ENCODE peak calls at places on chromosomes 7 and 10, in eight cellular contexts. One of them, this sample, is unnamed.

GRCh38 chr10:132446661-132447445 is 49.9 kb downstream of the PWWP2B start:
- DNase-seq in PC-3: peak
- DNase-seq in tibial artery: no peak
- DNase-seq in thoracic aorta: no peak
- DNase-seq in cardiac muscle cell: peak
- DNase-seq in WERI-Rb-1: peak
- DNase-seq in adrenal gland: peak
- DNase-seq in HCT116: peak
- DNase-seq in this sample: no peak

GRCh38 chr10:89115876-89116627 is 91.1 kb downstream of the CH25H start:
- DNase-seq in adrenal gland: no peak
- DNase-seq in thoracic aorta: no peak
- DNase-seq in HCT116: peak
- DNase-seq in PC-3: peak
- DNase-seq in cardiac muscle cell: peak
- DNase-seq in WERI-Rb-1: no peak
- DNase-seq in tibial artery: no peak
- DNase-seq in this sample: no peak

GRCh38 chr7:1403844-1404404 is 55.3 kb downstream of the MICALL2 start:
- DNase-seq in HCT116: no peak
- DNase-seq in adrenal gland: no peak
- DNase-seq in PC-3: peak
- DNase-seq in cardiac muscle cell: peak
- DNase-seq in tibial artery: no peak
- DNase-seq in thoracic aorta: no peak
- DNase-seq in WERI-Rb-1: no peak
- DNase-seq in this sample: no peak

GRCh38 chr7:71424166-71424803 is 292.3 kb downstream of the GALNT17 start:
- DNase-seq in cardiac muscle cell: no peak
- DNase-seq in WERI-Rb-1: no peak
- DNase-seq in tibial artery: no peak
- DNase-seq in adrenal gland: no peak
- DNase-seq in HCT116: no peak
- DNase-seq in PC-3: no peak
- DNase-seq in thoracic aorta: no peak
- DNase-seq in this sample: no peak

GRCh38 chr7:50653997-50654425 is 88.8 kb upstream of the DDC start:
- DNase-seq in HCT116: no peak
- DNase-seq in thoracic aorta: peak
- DNase-seq in PC-3: no peak
- DNase-seq in adrenal gland: no peak
- DNase-seq in WERI-Rb-1: no peak
- DNase-seq in cardiac muscle cell: peak
- DNase-seq in tibial artery: peak
- DNase-seq in this sample: no peak

GRCh38 chr7:90994601-90995000 is 269.6 kb upstream of the FZD1 start:
- DNase-seq in tibial artery: no peak
- DNase-seq in adrenal gland: no peak
- DNase-seq in thoracic aorta: no peak
- DNase-seq in HCT116: no peak
- DNase-seq in WERI-Rb-1: no peak
- DNase-seq in cardiac muscle cell: no peak
- DNase-seq in PC-3: no peak
- DNase-seq in this sample: no peak

GRCh38 chr10:43336641-43337318 is 34.7 kb upstream of the FXYD4 start:
- DNase-seq in WERI-Rb-1: no peak
- DNase-seq in cardiac muscle cell: no peak
- DNase-seq in adrenal gland: no peak
- DNase-seq in PC-3: no peak
- DNase-seq in thoracic aorta: no peak
- DNase-seq in HCT116: no peak
- DNase-seq in tibial artery: no peak
- DNase-seq in this sample: no peak

GRCh38 chr10:132303361-132304115 is 4.2 kb downstream of the STK32C start:
- DNase-seq in cardiac muscle cell: no peak
- DNase-seq in thoracic aorta: no peak
- DNase-seq in PC-3: no peak
- DNase-seq in adrenal gland: peak
- DNase-seq in WERI-Rb-1: no peak
- DNase-seq in tibial artery: peak
- DNase-seq in HCT116: no peak
- DNase-seq in this sample: no peak

GRCh38 chr10:47244560-47245500 is 55.2 kb upstream of the GDF10 start:
- DNase-seq in thoracic aorta: no peak
- DNase-seq in adrenal gland: no peak
- DNase-seq in tibial artery: no peak
- DNase-seq in WERI-Rb-1: no peak
- DNase-seq in cardiac muscle cell: no peak
- DNase-seq in HCT116: no peak
- DNase-seq in PC-3: no peak
- DNase-seq in this sample: no peak

GRCh38 chr7:107234436-107234835 is 65.6 kb downstream of the HBP1 start:
- DNase-seq in PC-3: peak
- DNase-seq in cardiac muscle cell: no peak
- DNase-seq in WERI-Rb-1: no peak
- DNase-seq in tibial artery: no peak
- DNase-seq in HCT116: no peak
- DNase-seq in adrenal gland: no peak
- DNase-seq in thoracic aorta: no peak
- DNase-seq in this sample: peak

GRCh38 chr7:149874644-149875028 is 867 bp downstream of the ATP6V0E2 start:
- DNase-seq in thoracic aorta: no peak
- DNase-seq in adrenal gland: no peak
- DNase-seq in WERI-Rb-1: no peak
- DNase-seq in HCT116: no peak
- DNase-seq in tibial artery: no peak
- DNase-seq in PC-3: peak
- DNase-seq in cardiac muscle cell: no peak
- DNase-seq in this sample: no peak
- H3K4me3 ChIP-seq in thoracic aorta: peak
- H3K4me3 ChIP-seq in adrenal gland: no peak
- H3K4me3 ChIP-seq in WERI-Rb-1: peak
- H3K4me3 ChIP-seq in HCT116: peak
- H3K4me3 ChIP-seq in tibial artery: peak
- H3K4me3 ChIP-seq in PC-3: peak
- H3K4me3 ChIP-seq in cardiac muscle cell: no peak
- H3K4me3 ChIP-seq in this sample: peak

GRCh38 chr10:27383595-27384542 is 120.2 kb upstream of the RAB18 start:
- DNase-seq in WERI-Rb-1: no peak
- DNase-seq in tibial artery: no peak
- DNase-seq in cardiac muscle cell: no peak
- DNase-seq in PC-3: peak
- DNase-seq in HCT116: no peak
- DNase-seq in adrenal gland: no peak
- DNase-seq in thoracic aorta: no peak
- DNase-seq in this sample: no peak
- TF ChIP-seq CTCF in WERI-Rb-1: no peak
- TF ChIP-seq CTCF in tibial artery: no peak
- TF ChIP-seq CTCF in cardiac muscle cell: no peak
- TF ChIP-seq CTCF in PC-3: no peak
- TF ChIP-seq CTCF in HCT116: no peak
- TF ChIP-seq CTCF in adrenal gland: no peak
- TF ChIP-seq CTCF in thoracic aorta: no peak
- TF ChIP-seq CTCF in this sample: no peak

GRCh38 chr10:102284531-102284930 is 39.2 kb downstream of the GBF1 start:
- DNase-seq in thoracic aorta: no peak
- DNase-seq in HCT116: no peak
- DNase-seq in PC-3: no peak
- DNase-seq in cardiac muscle cell: no peak
- DNase-seq in WERI-Rb-1: no peak
- DNase-seq in tibial artery: no peak
- DNase-seq in adrenal gland: no peak
- DNase-seq in this sample: no peak
- H3K27ac ChIP-seq in thoracic aorta: no peak
- H3K27ac ChIP-seq in HCT116: no peak
- H3K27ac ChIP-seq in PC-3: no peak
- H3K27ac ChIP-seq in cardiac muscle cell: no peak
- H3K27ac ChIP-seq in WERI-Rb-1: no peak
- H3K27ac ChIP-seq in tibial artery: no peak
- H3K27ac ChIP-seq in adrenal gland: no peak
- H3K27ac ChIP-seq in this sample: no peak

DNA sequence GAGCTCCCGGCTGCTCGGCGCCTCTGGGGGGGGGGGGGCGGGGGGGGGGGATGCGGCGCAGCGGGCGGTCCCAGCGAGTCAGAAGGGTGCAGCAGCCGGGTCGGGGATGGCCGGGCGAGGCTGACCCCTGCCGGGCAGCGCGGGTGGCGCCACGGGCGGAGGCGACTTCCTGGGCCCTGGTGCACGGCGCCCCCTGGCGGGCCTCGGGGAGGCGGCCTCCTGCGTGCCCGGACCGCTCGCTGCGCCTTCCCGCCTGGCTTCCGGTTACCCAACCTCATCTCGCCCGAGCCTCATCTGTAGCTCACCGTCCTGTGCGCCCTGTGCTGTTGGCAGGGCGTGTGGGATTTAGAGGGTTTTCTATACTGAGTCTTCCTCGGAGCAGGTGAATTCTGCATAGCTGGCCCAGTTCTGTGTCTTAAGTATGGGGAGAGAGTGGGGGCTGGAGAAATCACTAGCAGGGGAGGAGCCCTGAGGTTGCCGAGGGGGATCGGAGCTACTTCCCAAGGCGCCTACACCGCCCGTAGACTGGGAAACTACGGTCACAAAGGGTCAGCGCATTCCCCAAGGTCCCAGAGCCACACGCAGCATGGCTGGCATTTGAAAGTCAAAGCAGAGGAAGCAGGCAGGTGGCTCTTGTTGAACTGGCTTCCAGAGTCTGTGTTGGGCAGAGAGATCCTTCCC is 28.3 kb upstream of the WDFY4 start:
- DNase-seq in cardiac muscle cell: peak
- DNase-seq in PC-3: peak
- DNase-seq in tibial artery: peak
- DNase-seq in adrenal gland: peak
- DNase-seq in WERI-Rb-1: peak
- DNase-seq in HCT116: peak
- DNase-seq in thoracic aorta: peak
- DNase-seq in this sample: peak
- H3K4me3 ChIP-seq in cardiac muscle cell: peak
- H3K4me3 ChIP-seq in PC-3: peak
- H3K4me3 ChIP-seq in tibial artery: peak
- H3K4me3 ChIP-seq in adrenal gland: no peak
- H3K4me3 ChIP-seq in WERI-Rb-1: peak
- H3K4me3 ChIP-seq in HCT116: peak
- H3K4me3 ChIP-seq in thoracic aorta: peak
- H3K4me3 ChIP-seq in this sample: peak

GRCh38 chr10:17412323-17412722 is 42.1 kb downstream of the ST8SIA6 start:
- DNase-seq in HCT116: no peak
- DNase-seq in tibial artery: no peak
- DNase-seq in adrenal gland: no peak
- DNase-seq in WERI-Rb-1: no peak
- DNase-seq in cardiac muscle cell: no peak
- DNase-seq in PC-3: peak
- DNase-seq in thoracic aorta: no peak
- DNase-seq in this sample: no peak

GRCh38 chr10:17406036-17406834 is 48.2 kb downstream of the ST8SIA6 start:
- DNase-seq in tibial artery: no peak
- DNase-seq in PC-3: no peak
- DNase-seq in thoracic aorta: no peak
- DNase-seq in adrenal gland: no peak
- DNase-seq in HCT116: no peak
- DNase-seq in cardiac muscle cell: no peak
- DNase-seq in WERI-Rb-1: no peak
- DNase-seq in this sample: no peak

GRCh38 chr10:17407040-17407439 is 47.4 kb downstream of the ST8SIA6 start:
- DNase-seq in HCT116: no peak
- DNase-seq in PC-3: no peak
- DNase-seq in tibial artery: no peak
- DNase-seq in thoracic aorta: no peak
- DNase-seq in adrenal gland: no peak
- DNase-seq in cardiac muscle cell: no peak
- DNase-seq in WERI-Rb-1: no peak
- DNase-seq in this sample: no peak

GRCh38 chr10:17410907-17411306 is 43.5 kb downstream of the ST8SIA6 start:
- DNase-seq in cardiac muscle cell: no peak
- DNase-seq in thoracic aorta: no peak
- DNase-seq in adrenal gland: no peak
- DNase-seq in HCT116: no peak
- DNase-seq in PC-3: no peak
- DNase-seq in tibial artery: no peak
- DNase-seq in WERI-Rb-1: no peak
- DNase-seq in this sample: no peak

DNA sequence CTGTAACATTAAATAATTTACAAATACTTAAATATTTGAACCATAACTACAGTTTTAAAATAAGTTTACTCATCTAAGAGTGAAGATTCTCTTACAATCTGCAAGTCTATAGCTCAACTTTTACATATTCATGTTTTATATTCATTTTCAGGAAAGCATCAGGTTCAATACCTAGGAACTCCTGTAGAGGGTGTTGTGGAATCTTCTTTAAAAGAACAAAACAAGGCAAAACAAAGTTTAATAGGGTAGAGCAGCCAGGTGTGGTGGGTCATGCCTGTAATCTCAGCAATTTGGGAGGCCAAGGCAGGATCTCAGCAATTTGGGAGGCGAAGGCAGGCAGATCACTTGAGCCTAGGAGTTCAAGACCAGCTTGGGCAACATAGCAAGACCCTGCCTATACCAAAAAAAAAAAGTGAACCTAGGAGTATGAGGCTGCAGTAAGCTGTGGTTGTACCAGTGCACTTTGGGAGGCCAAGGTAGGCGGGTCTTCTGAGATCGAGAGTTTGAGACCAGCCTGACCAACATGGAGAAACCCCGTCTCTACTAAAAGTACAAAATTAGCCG is 45.1 kb downstream of the ST8SIA6 start:
- DNase-seq in cardiac muscle cell: peak
- DNase-seq in WERI-Rb-1: no peak
- DNase-seq in tibial artery: no peak
- DNase-seq in adrenal gland: no peak
- DNase-seq in thoracic aorta: no peak
- DNase-seq in PC-3: peak
- DNase-seq in HCT116: no peak
- DNase-seq in this sample: no peak
- TF ChIP-seq CTCF in cardiac muscle cell: peak
- TF ChIP-seq CTCF in WERI-Rb-1: peak
- TF ChIP-seq CTCF in tibial artery: peak
- TF ChIP-seq CTCF in adrenal gland: peak
- TF ChIP-seq CTCF in thoracic aorta: peak
- TF ChIP-seq CTCF in PC-3: peak
- TF ChIP-seq CTCF in HCT116: peak
- TF ChIP-seq CTCF in this sample: peak

DNA sequence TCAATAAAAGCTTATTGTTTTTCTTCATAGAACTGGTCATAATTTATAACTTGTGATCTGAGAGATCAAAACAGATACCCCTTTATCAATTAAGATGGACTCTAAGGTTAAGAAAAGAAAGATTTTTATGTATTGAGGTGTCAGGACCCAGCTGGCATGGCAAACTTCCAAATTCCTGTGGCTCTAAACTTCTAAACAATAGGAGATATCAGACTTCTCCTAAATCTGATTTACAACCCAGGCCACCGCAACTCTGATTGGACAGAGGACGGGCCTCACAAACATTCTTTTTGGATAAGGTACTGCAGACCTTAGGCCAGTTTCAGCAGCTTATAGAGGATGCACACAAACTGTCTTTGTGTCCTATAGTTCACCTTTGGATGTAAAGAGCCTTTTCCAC is 69.1 kb downstream of the ELMO1 start:
- DNase-seq in adrenal gland: no peak
- DNase-seq in WERI-Rb-1: no peak
- DNase-seq in cardiac muscle cell: no peak
- DNase-seq in PC-3: no peak
- DNase-seq in tibial artery: no peak
- DNase-seq in HCT116: no peak
- DNase-seq in thoracic aorta: no peak
- DNase-seq in this sample: no peak
- H3K27ac ChIP-seq in adrenal gland: no peak
- H3K27ac ChIP-seq in WERI-Rb-1: no peak
- H3K27ac ChIP-seq in cardiac muscle cell: no peak
- H3K27ac ChIP-seq in PC-3: no peak
- H3K27ac ChIP-seq in tibial artery: no peak
- H3K27ac ChIP-seq in HCT116: no peak
- H3K27ac ChIP-seq in thoracic aorta: no peak
- H3K27ac ChIP-seq in this sample: no peak

GRCh38 chr10:124675824-124676223 is 68.4 kb downstream of the FAM53B start:
- DNase-seq in HCT116: no peak
- DNase-seq in tibial artery: no peak
- DNase-seq in thoracic aorta: no peak
- DNase-seq in adrenal gland: no peak
- DNase-seq in cardiac muscle cell: no peak
- DNase-seq in WERI-Rb-1: no peak
- DNase-seq in PC-3: no peak
- DNase-seq in this sample: no peak
- H3K4me3 ChIP-seq in HCT116: no peak
- H3K4me3 ChIP-seq in tibial artery: no peak
- H3K4me3 ChIP-seq in thoracic aorta: no peak
- H3K4me3 ChIP-seq in adrenal gland: no peak
- H3K4me3 ChIP-seq in cardiac muscle cell: no peak
- H3K4me3 ChIP-seq in WERI-Rb-1: no peak
- H3K4me3 ChIP-seq in PC-3: no peak
- H3K4me3 ChIP-seq in this sample: no peak